ENCODE peak calls at places on chromosomes 7 and 10, in six cellular contexts. One of them, this sample, is unnamed. For H3K36me3, the result is how much of the 10 kb centered on the place peaks cover.

GRCh38 chr10:87544750-87545149 is 40.1 kb downstream of the MINPP1 start:
- DNase-seq in neuronal stem cell: no peak
- DNase-seq in IMR-90: no peak
- DNase-seq in mesenchymal stem cell: no peak
- DNase-seq in H1: no peak
- DNase-seq in trophoblast cell: no peak
- DNase-seq in this sample: no peak

GRCh38 chr10:6399241-6399701 is 180.8 kb downstream of the PRKCQ start:
- DNase-seq in neuronal stem cell: no peak
- DNase-seq in IMR-90: peak
- DNase-seq in mesenchymal stem cell: peak
- DNase-seq in H1: no peak
- DNase-seq in trophoblast cell: peak
- DNase-seq in this sample: peak

GRCh38 chr10:51030480-51030879 is 43.8 kb upstream of the PRKG1 start:
- DNase-seq in neuronal stem cell: no peak
- DNase-seq in IMR-90: peak
- DNase-seq in mesenchymal stem cell: peak
- DNase-seq in H1: no peak
- DNase-seq in trophoblast cell: no peak
- DNase-seq in this sample: peak

GRCh38 chr7:82164813-82165212 is 278.8 kb downstream of the CACNA2D1 start:
- DNase-seq in neuronal stem cell: no peak
- DNase-seq in IMR-90: peak
- DNase-seq in mesenchymal stem cell: peak
- DNase-seq in H1: no peak
- DNase-seq in trophoblast cell: no peak
- DNase-seq in this sample: peak

GRCh38 chr10:63770523-63770922 is 249.3 kb downstream of the REEP3 start:
- DNase-seq in neuronal stem cell: no peak
- DNase-seq in IMR-90: no peak
- DNase-seq in mesenchymal stem cell: no peak
- DNase-seq in H1: no peak
- DNase-seq in trophoblast cell: no peak
- DNase-seq in this sample: no peak

GRCh38 chr7:45180084-45180986 is 22.7 kb downstream of the RAMP3 start:
- DNase-seq in neuronal stem cell: no peak
- DNase-seq in IMR-90: no peak
- DNase-seq in mesenchymal stem cell: no peak
- DNase-seq in H1: no peak
- DNase-seq in trophoblast cell: no peak
- DNase-seq in this sample: no peak

GRCh38 chr7:17474724-17475344 is 176.4 kb downstream of the AHR start:
- DNase-seq in neuronal stem cell: no peak
- DNase-seq in IMR-90: no peak
- DNase-seq in mesenchymal stem cell: no peak
- DNase-seq in H1: no peak
- DNase-seq in trophoblast cell: no peak
- DNase-seq in this sample: peak

GRCh38 chr7:130380121-130380860 is at the start of gene CPA1:
- DNase-seq in neuronal stem cell: no peak
- DNase-seq in IMR-90: no peak
- DNase-seq in mesenchymal stem cell: no peak
- DNase-seq in H1: no peak
- DNase-seq in trophoblast cell: no peak
- DNase-seq in this sample: no peak

GRCh38 chr7:6367701-6368211 is 80.0 kb downstream of the DAGLB start:
- DNase-seq in neuronal stem cell: no peak
- DNase-seq in IMR-90: peak
- DNase-seq in mesenchymal stem cell: peak
- DNase-seq in H1: no peak
- DNase-seq in trophoblast cell: no peak
- DNase-seq in this sample: no peak

GRCh38 chr7:3916146-3916545 is 615.1 kb downstream of the SDK1 start:
- DNase-seq in neuronal stem cell: no peak
- DNase-seq in IMR-90: peak
- DNase-seq in mesenchymal stem cell: peak
- DNase-seq in H1: no peak
- DNase-seq in trophoblast cell: no peak
- DNase-seq in this sample: no peak

GRCh38 chr10:128150045-128150493 is 23.8 kb upstream of the MKI67 start:
- DNase-seq in neuronal stem cell: peak
- DNase-seq in IMR-90: peak
- DNase-seq in mesenchymal stem cell: peak
- DNase-seq in H1: no peak
- DNase-seq in trophoblast cell: peak
- DNase-seq in this sample: peak

GRCh38 chr7:28418311-28418710 is 6.0 kb downstream of the CREB5 start:
- DNase-seq in neuronal stem cell: no peak
- DNase-seq in IMR-90: peak
- DNase-seq in mesenchymal stem cell: no peak
- DNase-seq in H1: no peak
- DNase-seq in trophoblast cell: no peak
- DNase-seq in this sample: no peak

GRCh38 chr10:129971381-129972144 is 7.5 kb upstream of the EBF3 start:
- DNase-seq in neuronal stem cell: peak
- DNase-seq in IMR-90: peak
- DNase-seq in mesenchymal stem cell: peak
- DNase-seq in H1: no peak
- DNase-seq in trophoblast cell: peak
- DNase-seq in this sample: peak

GRCh38 chr10:114172241-114172640 is 1.8 kb downstream of the CCDC186 start:
- DNase-seq in neuronal stem cell: no peak
- DNase-seq in IMR-90: peak
- DNase-seq in mesenchymal stem cell: peak
- DNase-seq in H1: no peak
- DNase-seq in trophoblast cell: no peak
- DNase-seq in this sample: no peak

GRCh38 chr10:4652111-4653010 is 173.6 kb upstream of the AKR1E2 start:
- DNase-seq in neuronal stem cell: no peak
- DNase-seq in IMR-90: no peak
- DNase-seq in mesenchymal stem cell: peak
- DNase-seq in H1: no peak
- DNase-seq in trophoblast cell: no peak
- DNase-seq in this sample: no peak

GRCh38 chr7:117072620-117073118 is 119.4 kb downstream of the ST7 start:
- DNase-seq in neuronal stem cell: no peak
- DNase-seq in IMR-90: peak
- DNase-seq in mesenchymal stem cell: peak
- DNase-seq in H1: no peak
- DNase-seq in trophoblast cell: no peak
- DNase-seq in this sample: peak

GRCh38 chr7:44315504-44315903 is 9.9 kb downstream of the CAMK2B start:
- DNase-seq in neuronal stem cell: no peak
- DNase-seq in IMR-90: no peak
- DNase-seq in mesenchymal stem cell: no peak
- DNase-seq in H1: no peak
- DNase-seq in trophoblast cell: no peak
- DNase-seq in this sample: no peak

GRCh38 chr10:34280599-34281374 is 534.3 kb downstream of the PARD3 start:
- DNase-seq in neuronal stem cell: no peak
- DNase-seq in IMR-90: peak
- DNase-seq in mesenchymal stem cell: peak
- DNase-seq in H1: no peak
- DNase-seq in trophoblast cell: no peak
- DNase-seq in this sample: peak

GRCh38 chr7:104185346-104185745 is 22.5 kb downstream of the ORC5 start:
- DNase-seq in neuronal stem cell: no peak
- DNase-seq in IMR-90: no peak
- DNase-seq in mesenchymal stem cell: no peak
- DNase-seq in H1: no peak
- DNase-seq in trophoblast cell: no peak
- DNase-seq in this sample: no peak

GRCh38 chr7:101957733-101958525 is 140.5 kb downstream of the CUX1 start:
- DNase-seq in neuronal stem cell: no peak
- DNase-seq in IMR-90: no peak
- DNase-seq in mesenchymal stem cell: no peak
- DNase-seq in H1: no peak
- DNase-seq in trophoblast cell: no peak
- DNase-seq in this sample: no peak

GRCh38 chr7:142807855-142808460 is 37.2 kb downstream of the PRSS2 start:
- DNase-seq in neuronal stem cell: no peak
- DNase-seq in IMR-90: peak
- DNase-seq in mesenchymal stem cell: no peak
- DNase-seq in H1: no peak
- DNase-seq in trophoblast cell: no peak
- DNase-seq in this sample: no peak

GRCh38 chr10:93451244-93451947 is 30.7 kb downstream of the MYOF start:
- DNase-seq in neuronal stem cell: no peak
- DNase-seq in IMR-90: no peak
- DNase-seq in mesenchymal stem cell: no peak
- DNase-seq in H1: no peak
- DNase-seq in trophoblast cell: no peak
- DNase-seq in this sample: no peak

GRCh38 chr10:853017-853416 is 78.5 kb downstream of the LARP4B start:
- DNase-seq in neuronal stem cell: no peak
- DNase-seq in IMR-90: no peak
- DNase-seq in mesenchymal stem cell: no peak
- DNase-seq in H1: no peak
- DNase-seq in trophoblast cell: no peak
- DNase-seq in this sample: no peak

GRCh38 chr10:24397662-24398061 is 188.7 kb downstream of the KIAA1217 start:
- DNase-seq in neuronal stem cell: no peak
- DNase-seq in IMR-90: no peak
- DNase-seq in mesenchymal stem cell: no peak
- DNase-seq in H1: no peak
- DNase-seq in trophoblast cell: no peak
- DNase-seq in this sample: no peak

GRCh38 chr10:11434323-11434722 is 177.1 kb downstream of the USP6NL start:
- DNase-seq in neuronal stem cell: no peak
- DNase-seq in IMR-90: no peak
- DNase-seq in mesenchymal stem cell: no peak
- DNase-seq in H1: no peak
- DNase-seq in trophoblast cell: no peak
- DNase-seq in this sample: peak

GRCh38 chr10:101683226-101683625 is 11.7 kb downstream of the FBXW4 start:
- DNase-seq in neuronal stem cell: no peak
- DNase-seq in IMR-90: peak
- DNase-seq in mesenchymal stem cell: peak
- DNase-seq in H1: no peak
- DNase-seq in trophoblast cell: no peak
- DNase-seq in this sample: peak

GRCh38 chr10:62374862-62375710 is 917 bp downstream of the ZNF365 start:
- DNase-seq in neuronal stem cell: no peak
- DNase-seq in IMR-90: peak
- DNase-seq in mesenchymal stem cell: no peak
- DNase-seq in H1: no peak
- DNase-seq in trophoblast cell: no peak
- DNase-seq in this sample: peak
- H3K4me3 ChIP-seq in neuronal stem cell: peak
- H3K4me3 ChIP-seq in IMR-90: peak
- H3K4me3 ChIP-seq in mesenchymal stem cell: peak
- H3K4me3 ChIP-seq in H1: peak
- H3K4me3 ChIP-seq in trophoblast cell: no peak
- H3K4me3 ChIP-seq in this sample: no peak

DNA sequence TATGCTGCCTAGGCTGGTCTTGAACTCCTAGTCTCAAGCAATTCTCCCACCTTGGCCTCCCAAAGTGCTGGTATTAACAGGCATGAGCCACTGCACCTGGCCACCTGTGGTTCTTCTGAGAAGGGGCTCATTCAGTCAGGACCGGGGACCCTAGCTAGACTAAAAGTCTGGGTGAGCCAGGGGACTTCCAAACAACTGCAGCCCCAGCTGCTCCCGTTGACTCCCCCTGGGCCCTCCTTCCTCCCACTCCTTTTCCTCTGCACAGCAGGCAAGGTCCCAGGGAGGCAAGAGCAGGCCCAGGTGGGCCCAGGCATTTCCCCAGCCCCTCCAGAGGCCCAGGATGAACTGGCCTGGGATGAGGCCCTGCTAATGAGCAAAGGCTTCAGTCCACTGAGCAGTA is 30.5 kb upstream of the HSPA12A start:
- DNase-seq in neuronal stem cell: no peak
- DNase-seq in IMR-90: no peak
- DNase-seq in mesenchymal stem cell: no peak
- DNase-seq in H1: no peak
- DNase-seq in trophoblast cell: no peak
- DNase-seq in this sample: no peak
- H2BK120ac ChIP-seq in neuronal stem cell: no peak
- H2BK120ac ChIP-seq in IMR-90: no peak
- H2BK120ac ChIP-seq in mesenchymal stem cell: no peak
- H2BK120ac ChIP-seq in H1: no peak
- H2BK120ac ChIP-seq in trophoblast cell: no peak
- H2BK120ac ChIP-seq in this sample: no peak

DNA sequence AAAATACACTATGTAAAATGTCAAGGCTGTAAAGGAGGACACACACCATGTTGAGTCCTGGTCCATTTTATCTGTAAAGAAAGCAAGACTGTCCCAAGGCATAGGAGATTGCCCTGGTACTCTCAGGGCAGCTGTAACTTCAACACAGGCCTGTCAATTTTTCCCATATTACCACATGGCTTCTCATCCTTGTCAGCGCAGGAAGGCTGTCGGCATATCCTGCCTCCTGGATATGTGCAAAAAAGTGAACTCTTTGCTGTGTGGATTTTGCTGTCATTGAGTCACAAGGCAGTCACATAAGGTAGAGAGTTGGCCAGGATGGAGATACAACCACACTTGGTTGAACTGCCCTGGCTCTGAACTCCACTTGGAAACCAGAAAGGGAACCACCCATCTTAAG is 8.7 kb downstream of the DUSP5 start:
- DNase-seq in neuronal stem cell: no peak
- DNase-seq in IMR-90: no peak
- DNase-seq in mesenchymal stem cell: no peak
- DNase-seq in H1: no peak
- DNase-seq in trophoblast cell: no peak
- DNase-seq in this sample: no peak
- H3K36me3 ChIP-seq in neuronal stem cell: under half
- H3K36me3 ChIP-seq in IMR-90: half or more
- H3K36me3 ChIP-seq in mesenchymal stem cell: half or more
- H3K36me3 ChIP-seq in H1: under half
- H3K36me3 ChIP-seq in trophoblast cell: under half
- H3K36me3 ChIP-seq in this sample: under half

DNA sequence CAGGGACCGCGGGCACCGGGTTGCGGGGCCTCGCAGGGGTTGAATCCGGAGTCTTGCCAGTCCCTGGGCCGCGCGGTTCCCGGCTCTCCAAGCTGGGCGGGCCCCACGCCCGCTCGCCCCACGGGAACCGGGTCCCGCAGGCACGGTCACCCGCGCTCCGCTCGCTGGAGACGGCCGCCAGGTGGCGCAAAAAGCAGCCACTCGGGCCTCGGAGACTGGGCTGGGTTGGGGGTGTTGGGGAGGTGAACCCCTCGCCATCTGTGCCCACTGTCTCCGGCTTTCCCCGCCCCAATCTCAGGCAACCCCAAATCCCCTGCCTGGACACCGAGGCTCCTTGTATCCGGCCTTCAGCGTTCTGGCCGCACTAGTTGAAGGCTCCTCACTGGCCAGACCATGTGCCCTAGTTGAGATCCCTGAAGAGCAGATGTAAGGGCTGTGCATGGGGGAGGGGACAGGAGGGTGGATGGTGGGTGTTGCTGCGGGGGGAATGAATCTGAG is 1.5 kb upstream of the ACHE start:
- DNase-seq in neuronal stem cell: no peak
- DNase-seq in IMR-90: no peak
- DNase-seq in mesenchymal stem cell: no peak
- DNase-seq in H1: no peak
- DNase-seq in trophoblast cell: no peak
- DNase-seq in this sample: peak
- H3K4me3 ChIP-seq in neuronal stem cell: peak
- H3K4me3 ChIP-seq in IMR-90: no peak
- H3K4me3 ChIP-seq in mesenchymal stem cell: no peak
- H3K4me3 ChIP-seq in H1: peak
- H3K4me3 ChIP-seq in trophoblast cell: no peak
- H3K4me3 ChIP-seq in this sample: no peak

GRCh38 chr10:42513921-42514320 is 124.4 kb downstream of the ZNF33B start:
- DNase-seq in neuronal stem cell: no peak
- DNase-seq in IMR-90: no peak
- DNase-seq in mesenchymal stem cell: no peak
- DNase-seq in H1: no peak
- DNase-seq in trophoblast cell: no peak
- DNase-seq in this sample: no peak
- H2BK120ac ChIP-seq in neuronal stem cell: no peak
- H2BK120ac ChIP-seq in IMR-90: no peak
- H2BK120ac ChIP-seq in mesenchymal stem cell: no peak
- H2BK120ac ChIP-seq in H1: no peak
- H2BK120ac ChIP-seq in trophoblast cell: no peak
- H2BK120ac ChIP-seq in this sample: no peak

This sample was measured in mesendoderm.